ENCODE peak calls at places on chromosomes 12 and 14, in four cellular contexts. One of them, this sample, is unnamed. For H3K27me3, the result is how much of the 10 kb centered on the place peaks cover.

GRCh38 chr14:81681466-81681865 is 147.8 kb upstream of the SEL1L start:
- DNase-seq in left lung: no peak
- DNase-seq in heart left ventricle: no peak
- DNase-seq in tibial nerve: no peak
- DNase-seq in this sample: no peak

GRCh38 chr12:52125499-52125900 is 46.0 kb downstream of the SMIM41 start:
- DNase-seq in left lung: no peak
- DNase-seq in heart left ventricle: no peak
- DNase-seq in tibial nerve: no peak
- DNase-seq in this sample: peak

GRCh38 chr14:102341566-102341965 is 21.1 kb downstream of the CINP start:
- DNase-seq in left lung: no peak
- DNase-seq in heart left ventricle: no peak
- DNase-seq in tibial nerve: no peak
- DNase-seq in this sample: no peak

GRCh38 chr14:78254911-78255431 is 84.8 kb downstream of the NRXN3 start:
- DNase-seq in left lung: no peak
- DNase-seq in heart left ventricle: no peak
- DNase-seq in tibial nerve: no peak
- DNase-seq in this sample: no peak

GRCh38 chr12:24894869-24895268 is 54.0 kb downstream of the BCAT1 start:
- DNase-seq in left lung: no peak
- DNase-seq in heart left ventricle: no peak
- DNase-seq in tibial nerve: no peak
- DNase-seq in this sample: no peak

GRCh38 chr14:48805315-48805714 is 780.9 kb downstream of the RPS29 start:
- DNase-seq in left lung: peak
- DNase-seq in heart left ventricle: no peak
- DNase-seq in tibial nerve: no peak
- DNase-seq in this sample: no peak

GRCh38 chr14:106875503-106875902 is 1349.1 kb downstream of the TMEM121 start:
- DNase-seq in left lung: peak
- DNase-seq in heart left ventricle: no peak
- DNase-seq in tibial nerve: no peak
- DNase-seq in this sample: no peak

GRCh38 chr14:66045572-66046021 is 440.6 kb upstream of the CCDC196 start:
- DNase-seq in left lung: no peak
- DNase-seq in heart left ventricle: peak
- DNase-seq in tibial nerve: no peak
- DNase-seq in this sample: no peak

GRCh38 chr12:155646-156045 is 58.3 kb downstream of the SLC6A12 start:
- DNase-seq in left lung: peak
- DNase-seq in heart left ventricle: no peak
- DNase-seq in tibial nerve: no peak
- DNase-seq in this sample: no peak

GRCh38 chr12:109724321-109724892 is 10.8 kb downstream of the FAM222A start:
- DNase-seq in left lung: peak
- DNase-seq in heart left ventricle: peak
- DNase-seq in tibial nerve: no peak
- DNase-seq in this sample: peak

GRCh38 chr14:92885279-92886061 is 37.5 kb upstream of the CHGA start:
- DNase-seq in left lung: no peak
- DNase-seq in heart left ventricle: no peak
- DNase-seq in tibial nerve: no peak
- DNase-seq in this sample: no peak

GRCh38 chr12:111439657-111440151 is 34.0 kb downstream of the SH2B3 start:
- DNase-seq in left lung: no peak
- DNase-seq in heart left ventricle: no peak
- DNase-seq in tibial nerve: no peak
- DNase-seq in this sample: no peak

GRCh38 chr12:7142809-7143465 is 12.8 kb downstream of the CLSTN3 start:
- DNase-seq in left lung: no peak
- DNase-seq in heart left ventricle: no peak
- DNase-seq in tibial nerve: no peak
- DNase-seq in this sample: no peak

GRCh38 chr14:64387232-64387737 is 868 bp upstream of the MTHFD1 start:
- DNase-seq in left lung: no peak
- DNase-seq in heart left ventricle: no peak
- DNase-seq in tibial nerve: peak
- DNase-seq in this sample: no peak

GRCh38 chr12:80271770-80272169 is 172.3 kb upstream of the PTPRQ start:
- DNase-seq in left lung: no peak
- DNase-seq in heart left ventricle: no peak
- DNase-seq in tibial nerve: no peak
- DNase-seq in this sample: no peak

GRCh38 chr14:78486081-78486480 is 315.9 kb downstream of the NRXN3 start:
- DNase-seq in left lung: no peak
- DNase-seq in heart left ventricle: no peak
- DNase-seq in tibial nerve: no peak
- DNase-seq in this sample: no peak

GRCh38 chr12:40727774-40728483 is 35.7 kb downstream of the CNTN1 start:
- DNase-seq in left lung: no peak
- DNase-seq in heart left ventricle: no peak
- DNase-seq in tibial nerve: no peak
- DNase-seq in this sample: no peak

GRCh38 chr12:29781176-29781575 is 2.6 kb downstream of the TMTC1 start:
- DNase-seq in left lung: no peak
- DNase-seq in heart left ventricle: no peak
- DNase-seq in tibial nerve: no peak
- DNase-seq in this sample: no peak

GRCh38 chr12:105330938-105331804 is 680 bp downstream of the C12orf75 start:
- DNase-seq in left lung: peak
- DNase-seq in heart left ventricle: peak
- DNase-seq in tibial nerve: no peak
- DNase-seq in this sample: peak

DNA sequence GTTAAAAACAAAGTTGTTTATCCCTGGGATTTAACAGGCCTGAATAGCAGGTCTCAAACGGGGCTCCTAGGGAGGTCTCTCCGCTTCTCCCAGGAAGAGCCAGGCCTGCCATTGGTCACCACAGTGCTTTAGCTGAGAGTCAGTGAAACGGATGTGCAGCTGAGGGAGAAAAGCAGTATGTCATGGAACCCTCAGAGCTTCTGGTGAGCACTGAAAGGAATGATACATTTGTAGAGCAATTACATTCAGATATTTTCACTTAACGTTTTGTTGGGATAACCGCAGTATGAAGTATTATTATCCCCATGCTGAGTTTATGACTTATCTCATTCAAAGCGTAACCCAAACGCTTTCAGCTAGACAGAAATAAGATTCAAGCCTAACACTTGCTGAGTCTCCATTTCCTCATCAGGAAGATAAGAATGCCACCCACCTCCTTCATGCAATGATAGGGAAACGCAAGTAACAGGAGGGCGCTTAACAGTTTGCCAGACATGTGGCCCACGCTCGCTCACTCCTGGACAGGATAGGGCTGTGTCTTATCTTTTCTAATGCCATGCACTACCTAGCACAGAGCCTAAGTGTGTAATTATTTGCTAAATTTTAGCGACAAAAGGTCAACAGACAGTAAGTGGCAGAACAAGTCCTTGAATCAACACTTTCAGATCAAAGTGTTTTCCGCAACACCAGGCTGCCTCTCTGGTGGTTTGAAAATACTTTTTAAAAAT is 28.2 kb downstream of the DAD1 start:
- DNase-seq in left lung: no peak
- DNase-seq in heart left ventricle: no peak
- DNase-seq in tibial nerve: no peak
- DNase-seq in this sample: no peak
- H3K4me3 ChIP-seq in left lung: no peak
- H3K4me3 ChIP-seq in heart left ventricle: no peak
- H3K4me3 ChIP-seq in tibial nerve: no peak
- H3K4me3 ChIP-seq in this sample: no peak

DNA sequence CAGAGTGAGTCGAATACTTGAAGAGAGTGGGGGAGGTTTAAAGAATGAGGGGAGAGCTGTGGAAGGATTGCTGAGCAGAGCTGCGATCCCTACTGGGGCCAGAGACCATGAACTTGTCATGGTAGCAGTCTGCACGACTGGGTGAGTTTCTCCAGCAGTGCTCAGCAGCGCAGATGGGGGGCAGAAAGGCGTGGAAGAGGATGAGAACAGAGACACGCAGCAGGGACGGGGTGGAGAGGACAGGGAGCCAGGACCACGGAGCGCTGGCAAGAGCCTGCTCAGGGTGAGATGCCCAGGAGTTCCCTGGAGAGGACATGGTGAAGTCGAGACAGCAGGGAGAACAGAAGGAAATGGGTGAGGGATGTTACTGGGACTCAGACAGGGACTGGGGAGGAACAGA is 2.1 kb upstream of the AQP6 start:
- DNase-seq in left lung: no peak
- DNase-seq in heart left ventricle: no peak
- DNase-seq in tibial nerve: no peak
- DNase-seq in this sample: no peak
- H3K27me3 ChIP-seq in left lung: half or more
- H3K27me3 ChIP-seq in heart left ventricle: under half
- H3K27me3 ChIP-seq in tibial nerve: under half
- H3K27me3 ChIP-seq in this sample: under half

GRCh38 chr12:132523576-132524331 is 33.8 kb downstream of the FBRSL1 start:
- DNase-seq in left lung: peak
- DNase-seq in heart left ventricle: peak
- DNase-seq in tibial nerve: peak
- DNase-seq in this sample: peak
- TF ChIP-seq CTCF in left lung: peak
- TF ChIP-seq CTCF in heart left ventricle: peak
- TF ChIP-seq CTCF in tibial nerve: peak
- TF ChIP-seq CTCF in this sample: peak

GRCh38 chr14:24337824-24338175 is 2.0 kb downstream of the RIPK3 start:
- DNase-seq in left lung: no peak
- DNase-seq in heart left ventricle: no peak
- DNase-seq in tibial nerve: no peak
- DNase-seq in this sample: no peak

GRCh38 chr14:24339284-24340151 is at the start of gene RIPK3:
- DNase-seq in left lung: peak
- DNase-seq in heart left ventricle: peak
- DNase-seq in tibial nerve: no peak
- DNase-seq in this sample: peak

GRCh38 chr14:24337144-24337823 is 2.4 kb upstream of the ADCY4 start:
- DNase-seq in left lung: no peak
- DNase-seq in heart left ventricle: no peak
- DNase-seq in tibial nerve: no peak
- DNase-seq in this sample: no peak

GRCh38 chr14:24340606-24341005 is 815 bp upstream of the RIPK3 start:
- DNase-seq in left lung: no peak
- DNase-seq in heart left ventricle: no peak
- DNase-seq in tibial nerve: no peak
- DNase-seq in this sample: no peak

DNA sequence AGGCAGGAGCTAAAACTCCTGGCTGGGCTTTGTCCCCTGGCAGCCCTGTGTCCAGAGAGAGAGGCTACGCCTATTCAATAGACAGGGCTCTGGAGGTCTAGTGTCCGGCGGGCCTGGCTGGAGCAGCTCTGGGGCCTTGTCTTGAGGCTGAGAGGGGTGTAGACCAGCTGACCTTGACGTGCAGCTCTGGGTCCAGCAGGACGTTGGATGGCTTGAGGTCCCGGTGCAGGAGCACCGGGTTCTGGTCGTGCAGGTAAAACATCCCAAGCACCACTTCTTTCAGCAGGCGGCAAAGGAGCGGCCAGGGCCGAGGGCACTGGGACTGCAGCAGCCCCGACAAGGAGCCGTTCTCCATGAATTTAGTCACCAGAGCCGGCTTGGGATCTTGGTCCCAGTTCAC is 948 bp downstream of the RIPK3 start:
- DNase-seq in left lung: peak
- DNase-seq in heart left ventricle: no peak
- DNase-seq in tibial nerve: no peak
- DNase-seq in this sample: no peak
- H3K4me3 ChIP-seq in left lung: peak
- H3K4me3 ChIP-seq in heart left ventricle: peak
- H3K4me3 ChIP-seq in tibial nerve: no peak
- H3K4me3 ChIP-seq in this sample: peak

GRCh38 chr12:31519525-31519924 is 71.4 kb downstream of the DENND5B start:
- DNase-seq in left lung: no peak
- DNase-seq in heart left ventricle: no peak
- DNase-seq in tibial nerve: no peak
- DNase-seq in this sample: no peak
- H3K27me3 ChIP-seq in left lung: under half
- H3K27me3 ChIP-seq in heart left ventricle: under half
- H3K27me3 ChIP-seq in tibial nerve: under half
- H3K27me3 ChIP-seq in this sample: under half

GRCh38 chr12:64081020-64081419 is 141.1 kb downstream of the KICS2 start:
- DNase-seq in left lung: no peak
- DNase-seq in heart left ventricle: no peak
- DNase-seq in tibial nerve: no peak
- DNase-seq in this sample: no peak

GRCh38 chr12:64080319-64081008 is 141.6 kb downstream of the KICS2 start:
- DNase-seq in left lung: no peak
- DNase-seq in heart left ventricle: no peak
- DNase-seq in tibial nerve: no peak
- DNase-seq in this sample: peak

GRCh38 chr12:64082866-64083268 is 139.2 kb downstream of the KICS2 start:
- DNase-seq in left lung: no peak
- DNase-seq in heart left ventricle: no peak
- DNase-seq in tibial nerve: no peak
- DNase-seq in this sample: no peak

GRCh38 chr12:64072946-64073345 is 149.2 kb downstream of the KICS2 start:
- DNase-seq in left lung: no peak
- DNase-seq in heart left ventricle: no peak
- DNase-seq in tibial nerve: no peak
- DNase-seq in this sample: no peak

GRCh38 chr12:64077922-64078321 is 144.2 kb downstream of the KICS2 start:
- DNase-seq in left lung: no peak
- DNase-seq in heart left ventricle: no peak
- DNase-seq in tibial nerve: no peak
- DNase-seq in this sample: no peak
- TF ChIP-seq CTCF in left lung: no peak
- TF ChIP-seq CTCF in heart left ventricle: peak
- TF ChIP-seq CTCF in tibial nerve: no peak
- TF ChIP-seq CTCF in this sample: no peak

This sample was measured in pancreas.